ENCODE peak calls at places on chromosomes 6 and 20, in eight cellular contexts. One of them, this sample, is unnamed.

GRCh38 chr6:41970436-41970846 is 28.8 kb upstream of the CCND3 start:
- DNase-seq in left ventricle myocardium inferior: no peak
- DNase-seq in tibial nerve: no peak
- DNase-seq in astrocyte of the cerebellum: no peak
- DNase-seq in Peyer's patch: peak
- DNase-seq in fibroblast of pulmonary artery: peak
- DNase-seq in AG10803: peak
- DNase-seq in AG04449: no peak
- DNase-seq in this sample: no peak

GRCh38 chr6:6798430-6798829 is 209.9 kb downstream of the LY86 start:
- DNase-seq in tibial nerve: no peak
- DNase-seq in AG04449: no peak
- DNase-seq in astrocyte of the cerebellum: no peak
- DNase-seq in left ventricle myocardium inferior: no peak
- DNase-seq in AG10803: no peak
- DNase-seq in fibroblast of pulmonary artery: no peak
- DNase-seq in Peyer's patch: no peak
- DNase-seq in this sample: no peak

GRCh38 chr20:44326391-44327159 is 10.3 kb upstream of the R3HDML start:
- DNase-seq in tibial nerve: no peak
- DNase-seq in AG04449: no peak
- DNase-seq in AG10803: no peak
- DNase-seq in astrocyte of the cerebellum: no peak
- DNase-seq in fibroblast of pulmonary artery: no peak
- DNase-seq in Peyer's patch: no peak
- DNase-seq in left ventricle myocardium inferior: no peak
- DNase-seq in this sample: no peak

GRCh38 chr20:25277051-25277801 is 29.3 kb downstream of the PYGB start:
- DNase-seq in tibial nerve: no peak
- DNase-seq in AG10803: no peak
- DNase-seq in astrocyte of the cerebellum: no peak
- DNase-seq in AG04449: no peak
- DNase-seq in fibroblast of pulmonary artery: no peak
- DNase-seq in left ventricle myocardium inferior: peak
- DNase-seq in Peyer's patch: peak
- DNase-seq in this sample: no peak

GRCh38 chr6:157302761-157303160 is 20.6 kb downstream of the TMEM242 start:
- DNase-seq in AG04449: no peak
- DNase-seq in astrocyte of the cerebellum: no peak
- DNase-seq in AG10803: no peak
- DNase-seq in left ventricle myocardium inferior: no peak
- DNase-seq in Peyer's patch: no peak
- DNase-seq in fibroblast of pulmonary artery: no peak
- DNase-seq in tibial nerve: no peak
- DNase-seq in this sample: no peak

GRCh38 chr6:107616776-107617175 is 126.9 kb downstream of the SOBP start:
- DNase-seq in AG10803: no peak
- DNase-seq in tibial nerve: no peak
- DNase-seq in Peyer's patch: no peak
- DNase-seq in AG04449: no peak
- DNase-seq in left ventricle myocardium inferior: no peak
- DNase-seq in fibroblast of pulmonary artery: no peak
- DNase-seq in astrocyte of the cerebellum: no peak
- DNase-seq in this sample: no peak

GRCh38 chr20:35489717-35490116 is 34.3 kb downstream of the CEP250 start:
- DNase-seq in tibial nerve: no peak
- DNase-seq in left ventricle myocardium inferior: no peak
- DNase-seq in astrocyte of the cerebellum: no peak
- DNase-seq in AG10803: no peak
- DNase-seq in fibroblast of pulmonary artery: no peak
- DNase-seq in AG04449: no peak
- DNase-seq in Peyer's patch: peak
- DNase-seq in this sample: no peak

GRCh38 chr6:148746363-148747144 is at the start of gene UST:
- DNase-seq in AG10803: peak
- DNase-seq in tibial nerve: peak
- DNase-seq in AG04449: peak
- DNase-seq in left ventricle myocardium inferior: peak
- DNase-seq in astrocyte of the cerebellum: peak
- DNase-seq in Peyer's patch: peak
- DNase-seq in fibroblast of pulmonary artery: peak
- DNase-seq in this sample: no peak

DNA sequence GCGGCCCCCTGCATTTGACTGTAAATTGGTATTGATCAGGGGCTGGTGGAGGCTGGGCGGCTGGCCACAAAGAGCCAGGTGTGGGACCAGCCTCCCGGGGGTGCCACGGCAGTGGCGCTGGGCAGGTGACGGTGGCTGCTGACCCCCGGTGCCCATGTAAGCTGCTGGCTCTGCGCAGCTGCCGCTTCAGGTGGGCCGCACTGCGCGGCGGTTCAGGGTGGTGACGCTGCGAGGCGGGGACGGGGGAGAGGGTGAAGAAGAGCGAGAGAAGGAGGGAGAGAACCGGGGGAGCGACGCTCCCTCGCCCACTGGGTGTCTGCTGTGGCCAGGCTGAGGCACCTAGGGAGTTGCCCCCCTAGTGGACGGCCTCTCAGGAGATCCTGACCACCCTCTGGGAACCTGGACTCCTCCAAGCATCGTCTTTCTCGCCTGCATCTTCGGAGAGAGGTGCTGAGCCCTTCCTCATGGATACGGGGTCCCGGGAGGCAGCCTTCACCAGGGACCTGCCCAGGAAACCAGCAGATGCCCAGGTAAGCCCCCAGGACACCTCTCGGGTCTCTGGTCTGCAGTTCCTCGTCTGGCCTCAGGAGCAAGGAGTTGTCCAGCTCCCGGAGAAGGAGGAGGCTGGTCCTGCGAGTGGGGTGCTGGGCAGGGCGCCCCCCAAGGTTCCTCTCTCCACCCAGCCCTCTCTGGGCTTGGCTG is 77.5 kb upstream of the GATA5 start:
- DNase-seq in tibial nerve: no peak
- DNase-seq in astrocyte of the cerebellum: no peak
- DNase-seq in left ventricle myocardium inferior: no peak
- DNase-seq in AG10803: no peak
- DNase-seq in AG04449: no peak
- DNase-seq in fibroblast of pulmonary artery: no peak
- DNase-seq in Peyer's patch: no peak
- DNase-seq in this sample: no peak
- TF ChIP-seq CTCF in tibial nerve: no peak
- TF ChIP-seq CTCF in astrocyte of the cerebellum: no peak
- TF ChIP-seq CTCF in left ventricle myocardium inferior: peak
- TF ChIP-seq CTCF in AG10803: no peak
- TF ChIP-seq CTCF in AG04449: no peak
- TF ChIP-seq CTCF in fibroblast of pulmonary artery: no peak
- TF ChIP-seq CTCF in Peyer's patch: no peak
- TF ChIP-seq CTCF in this sample: no peak

GRCh38 chr6:27811383-27811782 is 100.8 kb downstream of the OR2B2 start:
- DNase-seq in AG04449: no peak
- DNase-seq in fibroblast of pulmonary artery: no peak
- DNase-seq in AG10803: no peak
- DNase-seq in astrocyte of the cerebellum: no peak
- DNase-seq in tibial nerve: no peak
- DNase-seq in left ventricle myocardium inferior: no peak
- DNase-seq in Peyer's patch: no peak
- DNase-seq in this sample: no peak

GRCh38 chr6:27810768-27811298 is 101.4 kb downstream of the OR2B2 start:
- DNase-seq in tibial nerve: no peak
- DNase-seq in astrocyte of the cerebellum: no peak
- DNase-seq in fibroblast of pulmonary artery: no peak
- DNase-seq in left ventricle myocardium inferior: no peak
- DNase-seq in Peyer's patch: no peak
- DNase-seq in AG04449: no peak
- DNase-seq in AG10803: no peak
- DNase-seq in this sample: no peak

GRCh38 chr6:27814665-27815424 is 97.4 kb downstream of the OR2B2 start:
- DNase-seq in tibial nerve: peak
- DNase-seq in left ventricle myocardium inferior: no peak
- DNase-seq in AG04449: peak
- DNase-seq in AG10803: peak
- DNase-seq in astrocyte of the cerebellum: peak
- DNase-seq in Peyer's patch: peak
- DNase-seq in fibroblast of pulmonary artery: peak
- DNase-seq in this sample: peak

GRCh38 chr6:27812078-27812804 is 100.0 kb downstream of the OR2B2 start:
- DNase-seq in AG04449: no peak
- DNase-seq in AG10803: no peak
- DNase-seq in Peyer's patch: no peak
- DNase-seq in left ventricle myocardium inferior: no peak
- DNase-seq in astrocyte of the cerebellum: no peak
- DNase-seq in fibroblast of pulmonary artery: no peak
- DNase-seq in tibial nerve: no peak
- DNase-seq in this sample: no peak

DNA sequence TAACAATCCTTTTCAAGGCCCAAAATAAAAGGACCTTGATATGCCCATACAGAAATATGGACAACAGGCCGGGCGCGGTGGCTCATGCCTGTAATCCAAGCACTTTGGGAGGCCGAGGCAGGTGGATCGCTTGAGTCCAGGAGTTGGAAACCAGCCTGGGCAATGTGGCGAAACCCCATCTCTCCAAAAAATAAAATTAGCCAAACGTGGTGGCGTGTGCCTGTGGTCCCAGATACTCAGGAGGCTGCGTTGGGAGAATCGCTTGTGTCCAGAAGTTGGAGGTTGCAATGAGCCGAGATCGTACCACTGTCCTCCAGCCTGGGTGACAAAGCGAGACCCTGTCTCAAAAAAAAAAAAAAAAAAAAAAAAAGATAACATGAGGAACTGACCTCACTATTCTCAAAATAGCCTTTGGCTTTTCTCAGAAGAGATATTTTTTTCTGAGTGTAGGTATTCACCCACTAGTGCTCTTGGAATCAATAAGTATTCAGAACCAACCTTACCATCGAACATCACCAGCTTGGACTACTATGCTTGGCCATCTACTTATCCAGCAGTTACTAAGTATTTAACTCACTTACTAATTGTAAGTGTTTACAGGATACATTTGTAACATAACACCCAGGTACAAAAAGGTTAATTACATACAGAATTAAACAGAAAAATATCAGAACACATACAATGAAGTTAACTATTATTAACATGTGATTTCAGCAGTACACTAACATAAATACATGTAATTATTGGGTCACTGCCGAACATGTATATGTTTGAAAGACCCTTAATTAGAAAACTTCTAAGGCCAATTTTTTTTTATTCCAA is 99.2 kb downstream of the OR2B2 start:
- DNase-seq in left ventricle myocardium inferior: no peak
- DNase-seq in astrocyte of the cerebellum: no peak
- DNase-seq in Peyer's patch: no peak
- DNase-seq in AG10803: no peak
- DNase-seq in fibroblast of pulmonary artery: no peak
- DNase-seq in tibial nerve: no peak
- DNase-seq in AG04449: no peak
- DNase-seq in this sample: no peak
- H3K4me3 ChIP-seq in left ventricle myocardium inferior: no peak
- H3K4me3 ChIP-seq in astrocyte of the cerebellum: no peak
- H3K4me3 ChIP-seq in Peyer's patch: no peak
- H3K4me3 ChIP-seq in AG10803: no peak
- H3K4me3 ChIP-seq in fibroblast of pulmonary artery: no peak
- H3K4me3 ChIP-seq in tibial nerve: no peak
- H3K4me3 ChIP-seq in AG04449: no peak
- H3K4me3 ChIP-seq in this sample: no peak

GRCh38 chr6:55621993-55622392 is 43.0 kb upstream of the HMGCLL1 start:
- DNase-seq in astrocyte of the cerebellum: no peak
- DNase-seq in left ventricle myocardium inferior: no peak
- DNase-seq in AG04449: no peak
- DNase-seq in Peyer's patch: no peak
- DNase-seq in tibial nerve: no peak
- DNase-seq in fibroblast of pulmonary artery: no peak
- DNase-seq in AG10803: no peak
- DNase-seq in this sample: no peak

GRCh38 chr6:55621244-55621643 is 42.3 kb upstream of the HMGCLL1 start:
- DNase-seq in fibroblast of pulmonary artery: no peak
- DNase-seq in tibial nerve: no peak
- DNase-seq in left ventricle myocardium inferior: no peak
- DNase-seq in astrocyte of the cerebellum: no peak
- DNase-seq in Peyer's patch: no peak
- DNase-seq in AG10803: no peak
- DNase-seq in AG04449: no peak
- DNase-seq in this sample: no peak

DNA sequence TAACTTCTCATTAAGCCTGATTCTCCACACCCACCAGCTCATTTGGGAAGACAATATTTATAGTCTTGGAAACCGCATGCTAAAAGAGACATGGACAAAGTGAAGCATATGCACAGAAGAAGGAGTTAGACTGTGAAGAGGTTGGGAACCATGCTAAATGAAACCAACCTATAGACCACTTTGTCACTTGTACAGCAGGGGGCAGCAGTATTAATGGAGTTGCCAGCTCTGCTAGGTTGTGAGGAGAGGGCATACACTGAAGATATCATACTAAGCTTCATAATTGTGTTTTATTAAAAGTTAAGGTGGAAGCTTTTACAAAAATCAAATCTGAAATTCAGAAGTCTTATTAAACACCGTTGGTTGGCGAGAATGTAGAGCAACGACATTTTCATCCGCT is 38.3 kb upstream of the HMGCLL1 start:
- DNase-seq in AG10803: peak
- DNase-seq in fibroblast of pulmonary artery: peak
- DNase-seq in AG04449: no peak
- DNase-seq in left ventricle myocardium inferior: no peak
- DNase-seq in tibial nerve: no peak
- DNase-seq in Peyer's patch: no peak
- DNase-seq in astrocyte of the cerebellum: peak
- DNase-seq in this sample: no peak
- TF ChIP-seq CTCF in AG10803: peak
- TF ChIP-seq CTCF in fibroblast of pulmonary artery: peak
- TF ChIP-seq CTCF in AG04449: peak
- TF ChIP-seq CTCF in left ventricle myocardium inferior: peak
- TF ChIP-seq CTCF in tibial nerve: no peak
- TF ChIP-seq CTCF in Peyer's patch: no peak
- TF ChIP-seq CTCF in astrocyte of the cerebellum: peak
- TF ChIP-seq CTCF in this sample: peak

GRCh38 chr20:38345643-38346042 is 639 bp upstream of the LBP start:
- DNase-seq in tibial nerve: no peak
- DNase-seq in left ventricle myocardium inferior: no peak
- DNase-seq in Peyer's patch: no peak
- DNase-seq in fibroblast of pulmonary artery: no peak
- DNase-seq in AG10803: no peak
- DNase-seq in AG04449: no peak
- DNase-seq in astrocyte of the cerebellum: no peak
- DNase-seq in this sample: no peak

GRCh38 chr20:38342196-38342595 is 4.1 kb upstream of the LBP start:
- DNase-seq in AG04449: no peak
- DNase-seq in fibroblast of pulmonary artery: no peak
- DNase-seq in Peyer's patch: no peak
- DNase-seq in tibial nerve: no peak
- DNase-seq in AG10803: no peak
- DNase-seq in astrocyte of the cerebellum: no peak
- DNase-seq in left ventricle myocardium inferior: no peak
- DNase-seq in this sample: no peak

GRCh38 chr20:38343798-38344701 is 2.2 kb upstream of the LBP start:
- DNase-seq in tibial nerve: no peak
- DNase-seq in left ventricle myocardium inferior: no peak
- DNase-seq in AG10803: peak
- DNase-seq in AG04449: no peak
- DNase-seq in astrocyte of the cerebellum: no peak
- DNase-seq in Peyer's patch: no peak
- DNase-seq in fibroblast of pulmonary artery: no peak
- DNase-seq in this sample: no peak

GRCh38 chr20:38342716-38343106 is 3.6 kb upstream of the LBP start:
- DNase-seq in tibial nerve: no peak
- DNase-seq in left ventricle myocardium inferior: no peak
- DNase-seq in astrocyte of the cerebellum: no peak
- DNase-seq in AG04449: no peak
- DNase-seq in fibroblast of pulmonary artery: no peak
- DNase-seq in AG10803: no peak
- DNase-seq in Peyer's patch: no peak
- DNase-seq in this sample: no peak

GRCh38 chr20:38343107-38343797 is 3.0 kb upstream of the LBP start:
- DNase-seq in AG04449: no peak
- DNase-seq in AG10803: peak
- DNase-seq in Peyer's patch: peak
- DNase-seq in left ventricle myocardium inferior: no peak
- DNase-seq in fibroblast of pulmonary artery: peak
- DNase-seq in tibial nerve: peak
- DNase-seq in astrocyte of the cerebellum: no peak
- DNase-seq in this sample: no peak
- H3K4me3 ChIP-seq in AG04449: no peak
- H3K4me3 ChIP-seq in AG10803: peak
- H3K4me3 ChIP-seq in Peyer's patch: no peak
- H3K4me3 ChIP-seq in left ventricle myocardium inferior: no peak
- H3K4me3 ChIP-seq in fibroblast of pulmonary artery: no peak
- H3K4me3 ChIP-seq in tibial nerve: peak
- H3K4me3 ChIP-seq in astrocyte of the cerebellum: no peak
- H3K4me3 ChIP-seq in this sample: no peak

This sample was measured in retinal pigment epithelial cell.